ENCODE peak calls at places on chromosomes 1 and 21, in six cellular contexts. W, V, Y, S, H and D are unnamed samples.

GRCh38 chr1:95388041-95388440 is 154.0 kb downstream of the RWDD3 start:
- DNase-seq in Y (no peak), V (no peak), S (no peak), W (no peak), H (no peak), D (no peak)

GRCh38 chr1:218304281-218305039 is 19.4 kb downstream of the RRP15 start:
- DNase-seq in V (no peak), S (peak; percentile 86), Y (no peak), W (no peak), H (no peak), D (no peak)

GRCh38 chr21:26194326-26194725 is 23.8 kb upstream of the APP start:
- DNase-seq in S (no peak), W (no peak), Y (no peak), V (no peak), H (no peak), D (no peak)

GRCh38 chr21:42135386-42136040 is 64.4 kb downstream of the UMODL1 start:
- DNase-seq in Y (no peak), W (no peak), V (no peak), H (no peak), S (no peak), D (no peak)

GRCh38 chr21:46455575-46456385 is 2.9 kb upstream of the DIP2A start:
- DNase-seq in V (no peak), Y (no peak), W (no peak), H (no peak), S (peak; percentile 67), D (no peak)

GRCh38 chr1:67134692-67135091 is at the start of gene C1orf141:
- DNase-seq in S (no peak), H (no peak), V (no peak), W (peak; percentile 82), Y (no peak), D (no peak)

GRCh38 chr21:43207868-43208267 is 39.1 kb downstream of the CRYAA start:
- DNase-seq in W (no peak), S (no peak), Y (peak; percentile 28), H (no peak), V (no peak), D (no peak)

GRCh38 chr1:220386494-220387195 is 114.4 kb upstream of the RAB3GAP2 start:
- DNase-seq in H (no peak), S (no peak), V (no peak), W (no peak), Y (no peak), D (no peak)

GRCh38 chr1:106831511-106831910 is 225.0 kb upstream of the PRMT6 start:
- DNase-seq in Y (no peak), S (no peak), H (no peak), V (no peak), W (no peak), D (no peak)

GRCh38 chr1:43678940-43679339 is 28.4 kb upstream of the ST3GAL3 start:
- DNase-seq in W (no peak), V (no peak), S (no peak), H (no peak), Y (no peak), D (no peak)

GRCh38 chr1:39173995-39174380 is 30.5 kb upstream of the MACF1 start:
- DNase-seq in W (no peak), S (no peak), Y (no peak), H (no peak), V (no peak), D (no peak)

GRCh38 chr21:33299181-33299752 is 25.5 kb upstream of the IFNAR1 start:
- DNase-seq in W (no peak), V (no peak), Y (peak; percentile 62), S (no peak), H (no peak), D (peak; percentile 58)

GRCh38 chr1:166489356-166489669 is 322.5 kb upstream of the FAM78B start:
- DNase-seq in V (no peak), W (no peak), S (no peak), H (no peak), Y (no peak), D (no peak)

GRCh38 chr1:66360285-66360724 is 173.6 kb upstream of the SGIP1 start:
- DNase-seq in Y (no peak), V (no peak), W (peak; percentile 47), H (no peak), S (no peak), D (no peak)

GRCh38 chr1:201849372-201850052 is 20.6 kb downstream of the IPO9 start:
- DNase-seq in H (no peak), Y (no peak), S (no peak), V (no peak), W (no peak), D (no peak)

GRCh38 chr1:77605246-77606026 is 77.0 kb downstream of the ZZZ3 start:
- DNase-seq in Y (peak; percentile 61), W (no peak), H (peak; percentile 81), S (peak; percentile 76), V (no peak), D (no peak)

GRCh38 chr1:172180886-172181285 is 239.6 kb upstream of the C1orf105 start:
- DNase-seq in V (no peak), H (peak; percentile 34), Y (peak; percentile 49), W (no peak), S (peak; percentile 60), D (peak; percentile 46)

GRCh38 chr1:231059566-231060193 is 19.6 kb upstream of the FAM89A start:
- DNase-seq in S (no peak), W (no peak), Y (no peak), H (no peak), V (no peak), D (no peak)

GRCh38 chr1:65172936-65173335 is 24.9 kb downstream of the AK4 start:
- DNase-seq in V (no peak), Y (no peak), W (no peak), H (no peak), S (no peak), D (no peak)

GRCh38 chr1:219316066-219316465 is 142.4 kb downstream of the LYPLAL1 start:
- DNase-seq in V (no peak), S (no peak), W (no peak), H (no peak), Y (no peak), D (no peak)

GRCh38 chr1:207844374-207844773 is 66.6 kb downstream of the CD34 start:
- DNase-seq in W (no peak), S (no peak), V (no peak), H (no peak), Y (no peak), D (no peak)

GRCh38 chr1:21742578-21742977 is 40.4 kb downstream of the USP48 start:
- DNase-seq in V (no peak), S (no peak), W (no peak), Y (no peak), H (no peak), D (no peak)